ENCODE peak calls at places on chromosomes 7 and 10, in five cellular contexts. S, T, J, U and Q are unnamed samples.

GRCh38 chr7:55185941-55186609 is 167.3 kb downstream of the EGFR start:
- DNase-seq in T (no peak), J (no peak), S (peak), U (peak), Q (no peak)

GRCh38 chr10:75401569-75402485 is at the start of gene ZNF503:
- DNase-seq in U (peak), T (peak), J (peak), S (peak), Q (peak)

GRCh38 chr10:114420811-114421485 is 16.6 kb upstream of the AFAP1L2 start:
- DNase-seq in S (no peak), U (peak), J (no peak), T (no peak), Q (no peak)

GRCh38 chr10:33781666-33782395 is 447.4 kb upstream of the NRP1 start:
- DNase-seq in T (no peak), U (no peak), J (no peak), S (no peak), Q (no peak)

GRCh38 chr10:5424751-5425150 is 12.4 kb downstream of the NET1 start:
- DNase-seq in U (no peak), J (no peak), S (no peak), T (no peak), Q (no peak)

GRCh38 chr7:100572281-100572948 is 1.3 kb downstream of the SAP25 start:
- DNase-seq in J (no peak), U (no peak), T (no peak), S (no peak), Q (no peak)

GRCh38 chr10:3828404-3829192 is 43.6 kb upstream of the KLF6 start:
- DNase-seq in S (peak), J (peak), T (no peak), U (peak), Q (no peak)

GRCh38 chr7:45646207-45646821 is 72.1 kb downstream of the ADCY1 start:
- DNase-seq in J (no peak), S (no peak), T (no peak), U (no peak), Q (no peak)

GRCh38 chr7:16712916-16713315 is 40.6 kb upstream of the TSPAN13 start:
- DNase-seq in T (no peak), U (peak), S (peak), J (no peak), Q (no peak)

GRCh38 chr7:81789406-81790139 is 19.7 kb upstream of the HGF start:
- DNase-seq in J (no peak), U (no peak), S (no peak), T (no peak), Q (no peak)

GRCh38 chr10:54094321-54094720 is 706.7 kb downstream of the PCDH15 start:
- DNase-seq in U (no peak), S (no peak), T (no peak), J (no peak), Q (no peak)

GRCh38 chr10:24706479-24707118 is 17.1 kb downstream of the ARHGAP21 start:
- DNase-seq in T (peak), S (peak), J (no peak), U (peak), Q (no peak)

GRCh38 chr10:118238573-118239240 is 103.4 kb downstream of the FAM204A start:
- DNase-seq in S (no peak), T (no peak), J (no peak), U (peak), Q (no peak)

GRCh38 chr10:99784025-99784730 is 1.7 kb downstream of the ABCC2 start:
- DNase-seq in T (no peak), S (peak), J (no peak), U (peak), Q (no peak)

GRCh38 chr7:74612015-74612829 is 45.3 kb upstream of the GTF2I start:
- DNase-seq in T (no peak), J (no peak), U (peak), S (no peak), Q (no peak)

GRCh38 chr7:141737118-141737835 is 881 bp upstream of the SSBP1 start:
- DNase-seq in T (peak), S (no peak), U (peak), J (no peak), Q (no peak)

GRCh38 chr7:34486371-34486770 is 171.6 kb upstream of the NPSR1 start:
- DNase-seq in J (no peak), T (no peak), U (no peak), S (no peak), Q (no peak)

GRCh38 chr10:48634198-48634983 is 29.5 kb upstream of the ARHGAP22 start:
- DNase-seq in U (no peak), S (no peak), J (no peak), T (peak), Q (no peak)

GRCh38 chr10:113776553-113776952 is 25.1 kb downstream of the PLEKHS1 start:
- DNase-seq in U (no peak), S (no peak), T (no peak), J (no peak), Q (no peak)

GRCh38 chr10:29608062-29608461 is 26.7 kb downstream of the SVIL start:
- DNase-seq in U (no peak), J (no peak), T (no peak), S (no peak), Q (no peak)

GRCh38 chr7:142176901-142177300 is 65.4 kb downstream of the MGAM2 start:
- DNase-seq in J (no peak), S (no peak), T (no peak), U (peak), Q (no peak)

GRCh38 chr10:87550741-87551140 is 46.0 kb downstream of the MINPP1 start:
- DNase-seq in T (no peak), U (no peak), S (no peak), J (no peak), Q (no peak)

GRCh38 chr10:60189861-60190475 is 199.7 kb downstream of the ANK3 start:
- DNase-seq in S (no peak), T (no peak), J (no peak), U (no peak), Q (no peak)

GRCh38 chr10:86102446-86102845 is 264.1 kb downstream of the GRID1 start:
- DNase-seq in T (no peak), S (no peak), J (no peak), U (no peak), Q (no peak)

GRCh38 chr7:116259156-116259555 is 48.8 kb downstream of the TES start:
- DNase-seq in J (no peak), S (no peak), T (no peak), U (no peak), Q (no peak)

GRCh38 chr10:21167288-21168010 is 270.3 kb upstream of the NEBL start:
- DNase-seq in T (no peak), S (no peak), U (no peak), J (no peak), Q (no peak)

GRCh38 chr10:22491480-22491879 is 146.2 kb downstream of the SPAG6 start:
- DNase-seq in T (no peak), U (no peak), J (no peak), S (no peak), Q (no peak)

GRCh38 chr7:39825391-39825790 is 124.7 kb upstream of the CDK13 start:
- DNase-seq in J (no peak), T (no peak), U (peak), S (no peak), Q (no peak)

GRCh38 chr10:121616291-121616690 is 18.0 kb upstream of the FGFR2 start:
- DNase-seq in T (no peak), U (no peak), S (no peak), J (no peak), Q (no peak)

GRCh38 chr10:6918305-6918704 is 338.2 kb upstream of the PRKCQ start:
- DNase-seq in U (no peak), J (peak), T (peak), S (no peak), Q (no peak)

GRCh38 chr7:91850455-91850854 is 30.0 kb downstream of the MTERF1 start:
- DNase-seq in S (no peak), U (peak), T (no peak), J (no peak), Q (no peak)

GRCh38 chr7:23106491-23106800 is 861 bp downstream of the KLHL7 start:
- DNase-seq in T (no peak), J (no peak), U (peak), S (no peak), Q (no peak)

GRCh38 chr10:88989824-88990527 is 622 bp upstream of the FAS start:
- DNase-seq in T (no peak), S (no peak), J (peak), U (peak), Q (no peak)

GRCh38 chr10:89981891-89982290 is 280.5 kb downstream of the KIF20B start:
- DNase-seq in U (peak), S (no peak), T (no peak), J (no peak), Q (no peak)